ENCODE peak calls at places on chromosome 1, in four cellular contexts. Y is activated CD4-positive, alpha-beta memory T cell treated with anti-CD3 and anti-CD28 coated beads for 36 hours; H is stimulated activated naive B cell treated with anti-CD40 and anti-IgM and Interleukin-4, amounts not matched to agents 10 μg/mL and 1 μg/mL and 100 μg/mL, for 72 hours; T is right lobe of liver. X is an unnamed sample.

GRCh38 chr1:241610056-241610815 is 29.9 kb downstream of the CHML start:
- DNase-seq in Y (no peak), T (peak; percentile 81), H (no peak), X (no peak)

GRCh38 chr1:197182716-197183115 is 36.2 kb upstream of the ASPM start:
- DNase-seq in T (no peak), H (no peak), Y (no peak), X (no peak)

GRCh38 chr1:226798427-226799411 is 59.6 kb upstream of the ITPKB start:
- DNase-seq in Y (peak; percentile 84), H (peak; percentile 35), T (no peak), X (peak; percentile 80)

GRCh38 chr1:17222557-17222956 is 17.6 kb downstream of the PADI1 start:
- DNase-seq in T (no peak), Y (no peak), H (no peak), X (no peak)

GRCh38 chr1:163071381-163072255 is 2.5 kb downstream of the RGS4 start:
- DNase-seq in H (peak; percentile 4), T (peak; percentile 55), Y (peak; percentile 55), X (peak; percentile 66)

GRCh38 chr1:45373573-45373972 is 33.3 kb upstream of the MUTYH start:
- DNase-seq in Y (no peak), T (no peak), H (no peak), X (no peak)

GRCh38 chr1:158117854-158118691 is 62.6 kb upstream of the CD1D start:
- DNase-seq in Y (peak; percentile 28), H (peak; percentile 32), T (no peak), X (peak; percentile 63)

GRCh38 chr1:205582046-205582445 is 49.8 kb downstream of the ELK4 start:
- DNase-seq in H (no peak), Y (no peak), T (peak; percentile 21), X (no peak)

GRCh38 chr1:175178456-175178855 is 14.1 kb downstream of the KIAA0040 start:
- DNase-seq in H (no peak), T (no peak), Y (no peak), X (no peak)

GRCh38 chr1:41102208-41102607 is 80.7 kb upstream of the SLFNL1 start:
- DNase-seq in Y (no peak), T (peak; percentile 89), H (no peak), X (no peak)

GRCh38 chr1:239112536-239112935 is 273.8 kb upstream of the CHRM3 start:
- DNase-seq in H (no peak), T (no peak), Y (no peak), X (no peak)

GRCh38 chr1:50181027-50181663 is 72.4 kb downstream of the ELAVL4 start:
- DNase-seq in H (no peak), Y (no peak), T (peak; percentile 81), X (no peak)

GRCh38 chr1:214720561-214720960 is 117.6 kb downstream of the CENPF start:
- DNase-seq in Y (no peak), T (no peak), H (no peak), X (no peak)

GRCh38 chr1:166903232-166903631 is 27.2 kb upstream of the TADA1 start:
- DNase-seq in Y (no peak), H (no peak), T (no peak), X (no peak)

GRCh38 chr1:151370211-151370911 is 2.1 kb downstream of the SELENBP1 start:
- DNase-seq in H (no peak), Y (no peak), T (no peak), X (no peak)

GRCh38 chr1:10781137-10781536 is 15.3 kb downstream of the CASZ1 start:
- DNase-seq in Y (no peak), T (peak; percentile 74), H (no peak), X (no peak)

GRCh38 chr1:115557715-115558114 is 84.1 kb upstream of the VANGL1 start:
- DNase-seq in Y (no peak), T (no peak), H (no peak), X (no peak)

GRCh38 chr1:169364948-169365347 is 2.6 kb downstream of the NME7 start:
- DNase-seq in H (no peak), T (no peak), Y (peak; percentile 27), X (peak; percentile 25)

GRCh38 chr1:212959266-212960220 is 9.2 kb downstream of the VASH2 start:
- DNase-seq in H (peak; percentile 41), Y (no peak), T (no peak), X (no peak)

GRCh38 chr1:207755846-207756692 is 4.2 kb downstream of the CD46 start:
- DNase-seq in H (no peak), T (no peak), Y (peak; percentile 16), X (no peak)

GRCh38 chr1:198683449-198683848 is 44.6 kb downstream of the PTPRC start:
- DNase-seq in Y (no peak), H (no peak), T (no peak), X (no peak)

GRCh38 chr1:89605692-89606091 is 27.2 kb upstream of the LRRC8C start:
- DNase-seq in T (no peak), Y (no peak), H (no peak), X (no peak)

GRCh38 chr1:238619652-238620051 is 728.9 kb upstream of the ZP4 start:
- DNase-seq in Y (no peak), T (no peak), H (no peak), X (no peak)

GRCh38 chr1:2595261-2595811 is 8.8 kb downstream of the PRXL2B start:
- DNase-seq in H (no peak), T (peak; percentile 44), Y (no peak), X (no peak)

GRCh38 chr1:5994713-5995621 is 2.7 kb upstream of the NPHP4 start:
- DNase-seq in T (no peak), Y (peak; percentile 84), H (peak; percentile 33), X (peak; percentile 66)

GRCh38 chr1:41662061-41662655 is 177.7 kb upstream of the EDN2 start:
- DNase-seq in H (peak; percentile 69), Y (peak; percentile 88), T (no peak), X (peak; percentile 83)

GRCh38 chr1:22677861-22678521 is 25.0 kb downstream of the C1QB start:
- DNase-seq in H (no peak), T (no peak), Y (no peak), X (no peak)

GRCh38 chr1:241356519-241357365 is at the start of gene RGS7:
- DNase-seq in T (no peak), Y (peak; percentile 10), H (peak; percentile 17), X (peak; percentile 20)

GRCh38 chr1:2143814-2144500 is 50.6 kb downstream of the FAAP20 start:
- DNase-seq in H (no peak), T (no peak), Y (no peak), X (no peak)

GRCh38 chr1:225710804-225711203 is 57.9 kb upstream of the ENAH start:
- DNase-seq in Y (no peak), T (no peak), H (no peak), X (no peak)

GRCh38 chr1:37159102-37159501 is 124.8 kb upstream of the GRIK3 start:
- DNase-seq in H (no peak), Y (peak; percentile 9), T (no peak), X (no peak)

GRCh38 chr1:202571719-202572339 is 138.4 kb downstream of the SYT2 start:
- DNase-seq in T (no peak), Y (peak; percentile 40), H (no peak), X (peak; percentile 29)

GRCh38 chr1:45038240-45038639 is 26.2 kb downstream of the UROD start:
- DNase-seq in H (no peak), T (no peak), Y (no peak), X (no peak)

GRCh38 chr1:8197493-8198282 is 120.2 kb upstream of the SLC45A1 start:
- DNase-seq in Y (peak; percentile 45), T (peak; percentile 74), H (no peak), X (peak; percentile 22)

GRCh38 chr1:204415351-204415750 is 3.7 kb upstream of the PPP1R15B start:
- DNase-seq in T (no peak), Y (no peak), H (no peak), X (no peak)

GRCh38 chr1:55893155-55893554 is 678.0 kb upstream of the USP24 start:
- DNase-seq in H (no peak), Y (no peak), T (no peak), X (no peak)

GRCh38 chr1:229022595-229023350 is 248.1 kb upstream of the RAB4A start:
- DNase-seq in T (no peak), Y (no peak), H (no peak), X (no peak)

GRCh38 chr1:168360151-168360550 is 79.5 kb downstream of the TBX19 start:
- DNase-seq in H (no peak), T (no peak), Y (peak; percentile 73), X (peak; percentile 52)

X was measured in activated CD4-positive, alpha-beta T cell treated with anti-CD3 and anti-CD28 coated beads for 48 hours.